ENCODE peak calls at places on chromosomes 7 and 10, in four cellular contexts. I is H1, E is K562, C is HepG2. H is an unnamed sample.
A peak's percentile ranks its signal among the peaks of the same experiment; 100 is the strongest.

GRCh38 chr10:20892796-20893195 is 4.3 kb downstream of the NEBL start:
- DNase-seq in I (no peak), E (no peak), C (no peak), H (no peak)

GRCh38 chr10:16646474-16647059 is 124.9 kb upstream of the C1QL3 start:
- DNase-seq in I (no peak), E (no peak), C (no peak), H (no peak)

GRCh38 chr10:102422586-102423129 is 2.0 kb downstream of the FBXL15 start:
- DNase-seq in I (peak; percentile 67), E (peak; percentile 75), C (peak; percentile 75), H (peak; percentile 85)

GRCh38 chr7:11675163-11675562 is 156.8 kb downstream of the THSD7A start:
- DNase-seq in I (no peak), E (no peak), C (no peak), H (no peak)

GRCh38 chr7:12385364-12385786 is 18.3 kb downstream of the VWDE start:
- DNase-seq in I (no peak), E (peak; percentile 77), C (no peak), H (no peak)

GRCh38 chr10:114337510-114338462 is 66.5 kb downstream of the AFAP1L2 start:
- DNase-seq in I (no peak), E (no peak), C (no peak), H (no peak)

GRCh38 chr7:148288592-148289151 is 301.9 kb upstream of the C7orf33 start:
- DNase-seq in I (no peak), E (no peak), C (no peak), H (no peak)

GRCh38 chr7:43491984-43492383 is 90.9 kb upstream of the STK17A start:
- DNase-seq in I (no peak), E (no peak), C (peak; percentile 28), H (peak; percentile 19)

GRCh38 chr10:51422311-51423120 is 276.9 kb downstream of the CSTF2T start:
- DNase-seq in I (peak; percentile 7), E (peak; percentile 29), C (peak; percentile 15), H (peak; percentile 26)
- TF ChIP-seq MAFK in I (no peak), E (no peak), C (no peak), H (no peak)

GRCh38 chr10:69972951-69973350 is 79.7 kb upstream of the MACROH2A2 start:
- DNase-seq in I (no peak), E (no peak), C (no peak), H (no peak)

GRCh38 chr10:69976795-69977546 is 75.7 kb upstream of the MACROH2A2 start:
- DNase-seq in I (no peak), E (no peak), C (no peak), H (no peak)

GRCh38 chr10:69973678-69974077 is 79.0 kb upstream of the MACROH2A2 start:
- DNase-seq in I (no peak), E (no peak), C (no peak), H (no peak)

GRCh38 chr10:69979177-69979576 is 73.5 kb upstream of the MACROH2A2 start:
- DNase-seq in I (no peak), E (no peak), C (no peak), H (no peak)

DNA sequence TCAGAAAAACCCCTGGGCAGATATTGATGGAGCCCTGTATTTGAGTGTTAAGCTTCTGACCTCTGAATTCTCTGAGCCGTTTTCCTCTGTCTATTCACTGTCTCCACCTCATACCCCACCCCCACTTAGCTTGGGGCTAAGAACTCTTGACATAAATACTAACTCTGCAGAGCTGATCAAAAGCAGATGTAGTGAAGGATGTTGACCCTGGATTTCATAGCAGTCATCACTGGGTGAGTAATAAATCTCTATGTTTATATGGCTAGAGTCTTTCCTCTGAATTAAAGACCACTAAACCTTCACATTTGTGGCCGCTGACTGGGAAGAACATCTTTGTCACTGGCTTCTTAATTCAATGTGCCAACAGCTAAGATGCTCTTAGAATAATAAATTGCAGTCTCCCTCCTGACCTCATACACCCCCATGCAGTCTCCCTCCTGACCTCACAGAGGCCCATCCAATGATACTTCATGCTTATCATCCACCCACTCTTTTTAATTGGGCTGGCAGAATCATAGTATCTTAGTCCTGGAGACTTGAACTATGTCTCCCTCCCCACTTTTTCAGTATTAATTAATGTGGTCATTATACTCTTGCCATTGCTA is 78.0 kb upstream of the MACROH2A2 start:
- DNase-seq in I (no peak), E (no peak), C (no peak), H (no peak)
- TF ChIP-seq HDAC2 in I (no peak), E (no peak), C (no peak), H (no peak)

DNA sequence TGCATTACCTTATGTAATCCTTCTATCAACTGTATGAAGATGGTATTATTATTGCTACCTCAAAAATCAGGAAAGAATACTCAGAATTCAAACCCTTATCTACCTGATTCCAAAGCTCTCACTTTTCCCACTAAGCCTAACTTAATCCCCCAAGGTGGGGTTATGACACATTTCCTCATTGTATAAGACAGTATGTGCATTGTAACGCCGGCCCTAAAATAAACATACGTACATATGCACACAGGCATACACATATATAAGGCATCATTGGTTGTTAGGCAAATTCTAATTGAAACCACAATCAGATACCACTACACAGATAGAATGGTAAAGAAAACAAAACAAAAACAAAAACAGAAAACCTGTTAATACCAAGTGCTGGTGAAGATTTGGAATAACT is 556.5 kb downstream of the INHBA start:
- DNase-seq in I (no peak), E (no peak), C (no peak), H (no peak)
- TF ChIP-seq MAFK in I (no peak), E (no peak), C (no peak), H (no peak)

DNA sequence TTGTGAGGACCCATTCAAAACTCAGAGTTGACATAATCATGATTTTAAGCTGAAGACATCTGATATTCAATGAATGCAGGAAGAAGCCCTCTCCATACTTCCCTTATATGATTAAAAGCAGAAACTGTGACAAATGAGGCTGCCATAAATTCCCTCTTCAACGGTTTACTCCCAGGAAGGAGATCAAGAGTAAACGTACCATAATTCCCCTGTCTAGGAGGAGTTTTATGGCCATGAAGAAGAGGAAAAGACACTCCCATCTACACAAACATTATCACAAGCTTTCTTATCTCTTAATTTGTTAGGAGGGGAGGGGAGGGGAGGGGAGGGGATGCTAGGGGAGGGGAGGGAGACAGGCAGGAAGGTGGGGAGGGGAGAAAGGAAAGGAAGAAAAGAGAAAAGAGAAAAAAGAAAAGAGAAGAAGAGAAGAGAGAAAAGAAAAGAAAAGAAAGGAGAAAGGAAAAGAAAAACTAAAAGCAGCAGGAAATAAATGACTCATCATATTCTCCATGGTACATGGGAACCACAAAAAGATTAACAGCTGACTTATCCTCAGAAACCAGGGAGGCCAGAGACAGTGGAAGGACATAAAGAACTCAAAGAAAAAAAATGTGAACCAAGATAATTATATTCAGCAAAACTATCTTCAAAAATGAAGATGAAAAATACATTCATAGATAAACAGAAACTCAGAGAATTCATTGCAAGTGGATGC is 121.6 kb downstream of the ALOX5 start:
- DNase-seq in I (no peak), E (peak; percentile 60), C (no peak), H (no peak)
- TF ChIP-seq HDAC2 in I (no peak), E (peak; percentile 50), C (no peak), H (no peak)

DNA sequence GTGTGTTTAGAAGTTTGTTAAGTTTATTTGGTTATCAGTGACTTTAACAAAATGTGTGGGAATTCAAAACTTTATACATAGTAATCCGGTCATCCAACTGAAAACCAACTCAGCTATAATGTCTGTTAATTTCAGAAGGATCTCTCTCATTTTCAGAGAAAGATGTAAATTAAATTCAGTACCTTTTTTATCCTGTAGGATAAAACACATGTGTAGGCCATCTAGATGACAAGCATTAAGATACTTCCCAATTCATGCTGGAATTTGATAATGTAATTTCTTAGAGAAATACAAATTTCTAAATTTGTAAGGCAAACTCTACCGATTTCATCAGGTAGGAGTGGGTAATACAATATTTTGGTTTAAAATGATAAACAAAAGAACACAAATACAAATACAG is 43.4 kb upstream of the STEAP4 start:
- DNase-seq in I (no peak), E (no peak), C (no peak), H (no peak)
- TF ChIP-seq MAFK in I (no peak), E (no peak), C (no peak), H (no peak)

GRCh38 chr7:1514993-1515392 is 10.8 kb upstream of the INTS1 start:
- DNase-seq in I (no peak), E (no peak), C (no peak), H (peak; percentile 70)

GRCh38 chr7:1512781-1513656 is 8.8 kb upstream of the INTS1 start:
- DNase-seq in I (no peak), E (peak; percentile 57), C (no peak), H (peak; percentile 91)

GRCh38 chr7:1513657-1514095 is 9.5 kb upstream of the INTS1 start:
- DNase-seq in I (no peak), E (no peak), C (no peak), H (peak; percentile 36)

GRCh38 chr7:1514407-1514806 is 10.2 kb upstream of the INTS1 start:
- DNase-seq in I (no peak), E (no peak), C (no peak), H (no peak)

DNA sequence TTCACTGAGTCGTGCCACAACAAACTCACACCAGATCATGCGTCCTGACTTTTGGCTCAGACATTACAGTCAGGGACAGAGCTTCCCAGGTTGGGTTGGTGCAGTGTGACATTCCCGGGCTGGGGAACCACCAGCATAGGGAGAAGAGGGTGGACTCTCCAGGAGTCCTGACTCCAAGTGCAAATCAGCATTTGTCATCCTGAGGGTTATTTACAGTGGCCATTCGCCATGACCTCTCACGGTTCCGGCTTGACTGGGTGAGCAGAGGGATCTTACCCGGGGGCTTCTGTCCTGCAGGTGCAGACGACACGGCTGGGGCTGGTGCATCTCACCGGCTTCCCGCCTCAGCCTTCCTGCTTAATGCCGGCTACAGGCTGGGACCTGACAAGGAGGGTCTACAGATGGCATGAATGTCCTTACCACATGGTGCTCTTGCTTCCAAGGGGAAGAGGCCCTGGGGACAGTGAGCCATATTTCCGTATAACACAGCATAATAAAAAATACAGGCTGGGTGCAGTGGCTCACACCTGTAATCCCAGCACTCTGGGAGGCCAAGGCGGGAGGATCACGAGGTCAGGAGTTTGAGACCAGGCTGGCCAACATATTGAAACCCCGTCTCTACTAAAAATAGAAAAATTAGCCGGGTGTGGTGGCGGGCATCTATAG is 12.5 kb upstream of the INTS1 start:
- DNase-seq in I (no peak), E (no peak), C (no peak), H (peak; percentile 77)
- TF ChIP-seq HDAC2 in I (no peak), E (no peak), C (peak; percentile 15), H (no peak)

GRCh38 chr10:25557136-25557535 is 376.9 kb upstream of the MYO3A start:
- DNase-seq in I (no peak), E (no peak), C (no peak), H (no peak)
- TF ChIP-seq MAFK in I (no peak), E (no peak), C (no peak), H (no peak)

H was measured in A549.